ENCODE peak calls at places on chromosomes 11 and 22, in four cellular contexts. Y, X, O and J are unnamed samples.

GRCh38 chr11:48210052-48210451 is 6.6 kb upstream of the OR4B1 start:
- DNase-seq in Y (no peak), X (peak), O (no peak), J (no peak)

GRCh38 chr11:108975641-108976071 is 310.8 kb downstream of the DDX10 start:
- DNase-seq in Y (no peak), X (no peak), O (no peak), J (no peak)

GRCh38 chr11:10019906-10020682 is 273.9 kb downstream of the SBF2 start:
- DNase-seq in Y (no peak), X (no peak), O (no peak), J (no peak)

GRCh38 chr11:43944761-43945311 is 2.4 kb downstream of the C11orf96 start:
- DNase-seq in Y (peak), X (peak), O (peak), J (no peak)

GRCh38 chr11:67165595-67165994 is 46.5 kb downstream of the KDM2A start:
- DNase-seq in Y (no peak), X (no peak), O (no peak), J (no peak)

GRCh38 chr22:29167032-29167911 is 38.4 kb upstream of the EMID1 start:
- DNase-seq in Y (no peak), X (no peak), O (no peak), J (no peak)

GRCh38 chr22:27510024-27510423 is 291.5 kb downstream of the MN1 start:
- DNase-seq in Y (no peak), X (no peak), O (no peak), J (no peak)

GRCh38 chr22:48827228-48827810 is 1000.4 kb downstream of the BRD1 start:
- DNase-seq in Y (peak), X (no peak), O (no peak), J (peak)

GRCh38 chr11:2415171-2415570 is 14.6 kb downstream of the TSSC4 start:
- DNase-seq in Y (no peak), X (no peak), O (no peak), J (no peak)

GRCh38 chr11:79461144-79461543 is 20.3 kb upstream of the TENM4 start:
- DNase-seq in Y (no peak), X (peak), O (no peak), J (peak)

GRCh38 chr22:42645938-42646568 is 3.1 kb downstream of the CYB5R3 start:
- DNase-seq in Y (peak), X (no peak), O (no peak), J (no peak)
- H3K4me3 ChIP-seq in Y (no peak), X (no peak), O (peak), J (no peak)

GRCh38 chr11:64870893-64871849 is 7.2 kb downstream of the EHD1 start:
- DNase-seq in Y (no peak), X (no peak), O (no peak), J (no peak)

GRCh38 chr11:64869571-64870175 is 8.7 kb downstream of the EHD1 start:
- DNase-seq in Y (peak), X (no peak), O (no peak), J (no peak)

GRCh38 chr11:64867748-64868462 is 10.5 kb downstream of the EHD1 start:
- DNase-seq in Y (peak), X (no peak), O (no peak), J (no peak)

GRCh38 chr11:64868904-64869570 is 9.4 kb downstream of the EHD1 start:
- DNase-seq in Y (peak), X (peak), O (no peak), J (peak)

DNA sequence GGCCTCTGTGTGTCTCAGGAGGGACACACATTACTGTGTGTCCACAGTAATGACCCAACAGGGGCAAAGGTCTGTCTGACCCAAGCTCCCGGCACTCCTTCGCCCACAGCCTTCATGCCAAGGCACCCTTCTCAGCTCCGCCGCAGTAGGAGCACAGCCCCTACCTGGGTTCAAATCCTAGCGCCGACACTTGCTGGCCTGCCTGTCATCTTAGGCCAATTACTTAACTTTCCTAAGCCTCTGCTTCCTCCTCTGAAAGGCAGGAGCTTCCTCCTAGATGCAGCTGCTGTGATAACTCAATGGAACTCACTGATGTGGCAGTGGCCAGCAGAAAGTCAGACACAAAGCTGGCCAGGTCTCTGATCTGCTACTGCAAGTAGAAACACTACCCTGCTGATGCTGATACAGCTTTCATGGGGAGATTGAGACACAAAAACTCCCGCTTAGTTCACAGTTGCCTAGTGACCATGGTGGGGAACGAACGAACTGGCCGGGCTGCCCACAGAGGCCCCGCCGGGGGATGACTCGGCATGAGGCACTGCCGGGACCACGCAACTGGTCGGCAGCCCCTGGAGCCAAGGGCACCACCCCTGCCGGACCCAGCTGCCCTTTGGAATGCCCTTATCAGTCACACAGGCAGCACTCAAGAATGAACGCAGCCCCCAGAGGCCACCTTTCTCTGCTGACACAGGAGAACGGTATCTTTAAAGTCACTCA is 8.1 kb downstream of the EHD1 start:
- DNase-seq in Y (peak), X (peak), O (no peak), J (peak)
- H3K4me3 ChIP-seq in Y (no peak), X (no peak), O (peak), J (no peak)

DNA sequence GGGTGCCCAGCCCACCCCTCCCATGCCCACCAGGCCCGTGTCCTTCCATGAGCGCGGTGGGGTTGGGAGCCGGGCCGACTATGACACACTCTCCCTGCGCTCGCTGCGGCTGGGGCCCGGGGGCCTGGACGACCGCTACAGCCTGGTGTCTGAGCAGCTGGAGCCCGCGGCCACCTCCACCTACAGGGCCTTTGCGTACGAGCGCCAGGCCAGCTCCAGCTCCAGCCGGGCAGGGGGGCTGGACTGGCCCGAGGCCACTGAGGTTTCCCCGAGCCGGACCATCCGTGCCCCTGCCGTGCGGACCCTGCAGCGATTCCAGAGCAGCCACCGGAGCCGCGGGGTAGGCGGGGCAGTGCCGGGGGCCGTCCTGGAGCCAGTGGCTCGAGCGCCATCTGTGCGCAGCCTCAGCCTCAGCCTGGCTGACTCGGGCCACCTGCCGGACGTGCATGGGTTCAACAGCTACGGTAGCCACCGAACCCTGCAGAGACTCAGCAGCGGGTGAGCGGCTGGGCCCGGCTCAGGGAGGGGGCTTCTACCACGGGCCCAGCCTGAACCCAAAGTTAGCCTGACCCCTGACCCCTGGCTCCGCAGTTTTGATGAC is 3.0 kb downstream of the PKP3 start:
- DNase-seq in Y (peak), X (peak), O (peak), J (peak)
- H3K4me3 ChIP-seq in Y (no peak), X (peak), O (peak), J (peak)

GRCh38 chr11:133953999-133954398 is 2.8 kb downstream of the IGSF9B start:
- DNase-seq in Y (no peak), X (no peak), O (no peak), J (no peak)

GRCh38 chr11:133955091-133955846 is 1.5 kb downstream of the IGSF9B start:
- DNase-seq in Y (peak), X (no peak), O (no peak), J (no peak)

GRCh38 chr11:133952199-133953190 is 4.3 kb downstream of the IGSF9B start:
- DNase-seq in Y (no peak), X (no peak), O (no peak), J (no peak)

GRCh38 chr11:133951484-133952198 is 5.1 kb downstream of the IGSF9B start:
- DNase-seq in Y (peak), X (peak), O (no peak), J (peak)

GRCh38 chr11:133953571-133953970 is 3.2 kb downstream of the IGSF9B start:
- DNase-seq in Y (no peak), X (no peak), O (no peak), J (no peak)
- H3K4me3 ChIP-seq in Y (no peak), X (no peak), O (no peak), J (no peak)

GRCh38 chr11:128496684-128497056 is 90.7 kb downstream of the ETS1 start:
- DNase-seq in Y (no peak), X (no peak), O (no peak), J (no peak)

GRCh38 chr11:128499613-128500213 is 87.6 kb downstream of the ETS1 start:
- DNase-seq in Y (no peak), X (no peak), O (no peak), J (no peak)

GRCh38 chr11:128498846-128499245 is 88.5 kb downstream of the ETS1 start:
- DNase-seq in Y (no peak), X (peak), O (no peak), J (peak)

GRCh38 chr11:128496249-128496648 is 91.1 kb downstream of the ETS1 start:
- DNase-seq in Y (no peak), X (no peak), O (no peak), J (no peak)

DNA sequence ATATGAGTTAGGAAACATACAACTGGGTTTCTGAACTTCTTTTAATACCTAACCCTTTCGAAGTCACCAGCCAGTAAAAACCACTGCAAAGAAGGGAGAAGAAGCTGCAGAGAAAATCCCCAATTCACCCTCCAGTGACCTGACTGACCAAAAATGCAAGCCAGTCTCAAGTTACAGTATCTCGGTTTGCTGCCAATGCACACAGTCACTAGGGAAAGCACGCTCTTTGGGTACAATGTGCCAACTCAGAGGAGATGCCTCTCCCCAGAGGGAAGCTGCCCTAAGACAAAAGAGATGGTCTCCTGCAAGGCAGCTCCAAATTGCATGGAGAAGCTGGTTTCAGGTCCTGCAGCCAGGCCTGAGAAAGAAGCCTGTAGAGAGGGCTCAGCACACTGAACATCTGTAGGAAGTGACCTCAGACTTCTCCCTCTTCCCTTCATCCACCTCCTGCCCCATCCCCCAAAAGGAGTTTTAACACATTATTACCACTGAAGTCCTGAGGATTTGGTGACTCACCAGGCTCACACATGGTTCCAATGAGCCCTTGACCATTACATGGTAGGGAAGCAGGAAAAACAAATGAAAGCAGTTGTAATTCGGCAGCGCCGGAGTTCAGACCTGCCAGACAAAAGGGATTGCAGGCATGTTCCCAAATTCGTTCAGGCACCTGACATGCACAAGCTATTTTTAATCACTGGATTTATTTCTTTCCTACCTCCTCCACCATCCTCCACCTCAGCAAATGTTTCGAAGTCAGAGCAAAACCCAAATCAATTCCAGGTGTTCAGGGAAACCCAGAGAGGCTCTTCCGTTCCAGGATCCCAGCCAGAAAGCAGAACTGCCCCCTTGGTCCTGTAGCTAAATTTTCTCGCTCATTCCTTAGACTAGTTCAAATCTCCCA is 90.1 kb downstream of the ETS1 start:
- DNase-seq in Y (no peak), X (peak), O (no peak), J (peak)
- H3K4me3 ChIP-seq in Y (no peak), X (peak), O (peak), J (peak)

GRCh38 chr11:17014774-17015638 is 792 bp upstream of the PLEKHA7 start:
- DNase-seq in Y (peak), X (no peak), O (no peak), J (peak)

GRCh38 chr11:17014321-17014773 is at the start of gene PLEKHA7:
- DNase-seq in Y (peak), X (no peak), O (no peak), J (no peak)

GRCh38 chr11:17012179-17012578 is 2.0 kb downstream of the PLEKHA7 start:
- DNase-seq in Y (no peak), X (no peak), O (no peak), J (no peak)

GRCh38 chr11:17012712-17013547 is 1.3 kb downstream of the PLEKHA7 start:
- DNase-seq in Y (peak), X (peak), O (peak), J (peak)

DNA sequence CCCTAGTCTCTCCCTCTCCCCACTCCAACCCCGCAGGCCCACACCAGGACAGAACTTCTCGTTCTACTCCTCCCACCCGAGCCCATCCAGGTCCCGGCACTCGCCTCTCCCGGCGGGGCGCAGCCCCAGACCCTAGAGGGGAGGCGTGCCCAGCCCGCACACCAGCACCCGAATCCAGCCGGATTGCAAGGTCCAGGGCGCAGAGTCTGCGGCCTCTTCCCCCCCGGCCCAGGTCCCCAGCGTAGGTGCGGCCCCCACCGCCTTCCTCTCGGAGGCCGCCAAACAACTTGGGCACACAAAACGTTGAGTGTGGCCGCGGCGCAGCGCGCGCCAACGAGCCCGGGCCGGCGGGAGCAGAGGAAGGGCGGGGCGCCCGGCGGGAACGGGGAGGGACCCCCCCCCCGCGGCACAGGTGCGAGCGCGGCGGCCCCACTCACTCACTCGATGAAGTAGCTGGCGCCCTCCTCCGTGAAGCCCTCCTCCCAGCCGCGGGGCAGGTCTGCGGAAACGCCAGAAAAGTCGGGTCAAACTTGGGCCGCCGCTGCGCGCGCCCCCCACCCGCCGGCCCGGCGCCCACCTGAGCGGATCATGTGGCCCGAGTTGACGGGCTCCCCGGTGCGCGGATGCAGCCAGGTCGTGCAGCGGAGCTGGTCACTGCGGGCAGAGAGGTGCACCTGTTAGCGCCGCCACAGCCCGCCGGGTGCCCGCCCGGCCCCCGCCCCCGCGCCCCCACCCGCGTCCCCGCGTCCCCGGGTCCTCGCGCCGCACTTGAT is 480 bp downstream of the PLEKHA7 start:
- DNase-seq in Y (peak), X (no peak), O (peak), J (no peak)
- H3K4me3 ChIP-seq in Y (peak), X (no peak), O (peak), J (peak)

GRCh38 chr11:124896071-124896750 is 1.5 kb downstream of the ROBO4 start:
- DNase-seq in Y (peak), X (no peak), O (no peak), J (peak)
- H3K4me3 ChIP-seq in Y (no peak), X (no peak), O (peak), J (no peak)